ENCODE peak calls at places on chromosomes 11 and 22, in five cellular contexts. W is hepatocyte, T is neural progenitor cell, F is choroid plexus epithelial cell, S is body of pancreas. Z is an unnamed sample.
A peak's percentile ranks its signal among the peaks of the same experiment; 100 is the strongest.

GRCh38 chr22:21445437-21446127 is 21.6 kb upstream of the TMEM191C start:
- DNase-seq in W (no peak), F (no peak), S (no peak), T (no peak), Z (no peak)

GRCh38 chr22:21652547-21653545 is 10.7 kb downstream of the SDF2L1 start:
- DNase-seq in S (no peak), W (peak; percentile 6), T (peak; percentile 92), F (no peak), Z (no peak)

GRCh38 chr11:87422566-87422965 is 384.8 kb downstream of the TMEM135 start:
- DNase-seq in S (no peak), T (no peak), W (no peak), F (no peak), Z (no peak)

GRCh38 chr11:15493921-15494630 is 379.4 kb downstream of the INSC start:
- DNase-seq in S (peak; percentile 20), F (no peak), W (peak; percentile 26), T (no peak), Z (no peak)

GRCh38 chr11:46357483-46357936 is 10.2 kb downstream of the DGKZ start:
- DNase-seq in S (peak; percentile 91), W (no peak), T (no peak), F (peak; percentile 56), Z (no peak)

GRCh38 chr11:35227551-35228341 is 88.8 kb downstream of the CD44 start:
- DNase-seq in S (no peak), T (no peak), W (no peak), F (peak; percentile 28), Z (no peak)

GRCh38 chr11:27910186-27910941 is 197.6 kb downstream of the KIF18A start:
- DNase-seq in W (no peak), F (peak; percentile 49), T (no peak), S (no peak), Z (no peak)

GRCh38 chr22:38230108-38230825 is 28.5 kb downstream of the MAFF start:
- DNase-seq in W (peak; percentile 75), S (peak; percentile 65), T (peak; percentile 47), F (peak; percentile 50), Z (no peak)

GRCh38 chr11:96141649-96142048 is 201.3 kb downstream of the MAML2 start:
- DNase-seq in W (no peak), F (no peak), T (no peak), S (no peak), Z (no peak)

GRCh38 chr22:42697542-42698013 is 23.1 kb downstream of the A4GALT start:
- DNase-seq in S (peak; percentile 83), F (peak; percentile 66), T (no peak), W (peak; percentile 79), Z (no peak)

GRCh38 chr11:20360650-20361049 is 2.9 kb upstream of the HTATIP2 start:
- DNase-seq in W (no peak), F (peak; percentile 71), T (no peak), S (no peak), Z (no peak)

GRCh38 chr11:110833033-110833484 is 120.8 kb upstream of the ARHGAP20 start:
- DNase-seq in F (peak; percentile 72), T (no peak), W (no peak), S (no peak), Z (no peak)

GRCh38 chr11:112279901-112280267 is 19.2 kb upstream of the PLET1 start:
- DNase-seq in W (peak; percentile 79), F (peak; percentile 67), S (peak; percentile 54), T (peak; percentile 83), Z (peak; percentile 77)

GRCh38 chr11:3169952-3170755 is 5.0 kb upstream of the OSBPL5 start:
- DNase-seq in F (no peak), S (peak; percentile 48), T (no peak), W (no peak), Z (no peak)

GRCh38 chr11:94876222-94876621 is 97.1 kb downstream of the CWC15 start:
- DNase-seq in T (no peak), S (no peak), F (no peak), W (no peak), Z (no peak)

GRCh38 chr22:47618180-47618579 is 855.7 kb downstream of the TBC1D22A start:
- DNase-seq in W (no peak), T (no peak), F (no peak), S (no peak), Z (no peak)

GRCh38 chr11:105897161-105897560 is 124.9 kb downstream of the MSANTD4 start:
- DNase-seq in W (no peak), S (no peak), F (no peak), T (no peak), Z (no peak)

GRCh38 chr11:18522388-18522787 is 4.4 kb downstream of the TSG101 start:
- DNase-seq in T (peak; percentile 9), F (peak; percentile 14), W (peak; percentile 18), S (no peak), Z (no peak)
- TF ChIP-seq CTCF in T (peak; percentile 9), F (peak; percentile 25), W (no peak), S (no peak), Z (no peak)

GRCh38 chr11:126968915-126969314 is 31.7 kb downstream of the KIRREL3 start:
- DNase-seq in S (no peak), W (no peak), F (no peak), T (peak; percentile 72), Z (no peak)
- TF ChIP-seq CTCF in S (no peak), W (peak; percentile 5), F (no peak), T (peak; percentile 57), Z (no peak)

GRCh38 chr11:6618117-6619020 is 853 bp downstream of the TPP1 start:
- DNase-seq in T (no peak), S (no peak), F (peak; percentile 95), W (peak; percentile 80), Z (peak; percentile 23)
- TF ChIP-seq CTCF in T (no peak), S (no peak), F (no peak), W (no peak), Z (no peak)

GRCh38 chr22:41288245-41288946 is 2.4 kb upstream of the RANGAP1 start:
- DNase-seq in W (peak; percentile 84), S (peak; percentile 77), T (no peak), F (peak; percentile 66), Z (no peak)

GRCh38 chr22:41286639-41287091 is 678 bp upstream of the RANGAP1 start:
- DNase-seq in W (peak; percentile 35), T (no peak), S (no peak), F (no peak), Z (no peak)

GRCh38 chr22:41285441-41285819 is 557 bp downstream of the RANGAP1 start:
- DNase-seq in T (peak; percentile 69), F (peak; percentile 89), W (peak; percentile 92), S (peak; percentile 64), Z (peak; percentile 38)

GRCh38 chr22:41284465-41284864 is 1.5 kb downstream of the RANGAP1 start:
- DNase-seq in T (no peak), W (no peak), S (peak; percentile 26), F (no peak), Z (no peak)

GRCh38 chr22:41285820-41286638 is at the start of gene RANGAP1:
- DNase-seq in T (peak; percentile 100), F (peak; percentile 99), S (peak; percentile 98), W (peak; percentile 99), Z (peak; percentile 82)
- TF ChIP-seq CTCF in T (no peak), F (peak; percentile 33), S (peak; percentile 45), W (no peak), Z (no peak)

Z was measured in omental fat pad.